ENCODE peak calls at places on chromosomes 5 and 9, in five cellular contexts. S is GM06990, A is astrocyte of the spinal cord, J is GM23338, G is prostate gland. L is an unnamed sample.

GRCh38 chr9:137387034-137387890 is 35.7 kb downstream of the EXD3 start:
- DNase-seq in J (no peak), G (no peak), S (peak), A (no peak), L (no peak)

GRCh38 chr9:136821333-136822031 is 13.7 kb downstream of the RABL6 start:
- DNase-seq in G (no peak), S (no peak), A (peak), J (peak), L (no peak)

GRCh38 chr9:127786773-127787123 is 914 bp downstream of the CDK9 start:
- DNase-seq in J (no peak), S (no peak), G (no peak), A (peak), L (no peak)

GRCh38 chr9:136306691-136307208 is 2.9 kb upstream of the CCDC187 start:
- DNase-seq in G (no peak), S (no peak), J (peak), A (no peak), L (no peak)

GRCh38 chr9:128636556-128637530 is 19.8 kb downstream of the DYNC2I2 start:
- DNase-seq in G (no peak), A (no peak), J (no peak), S (no peak), L (no peak)

GRCh38 chr9:71783120-71783523 is 14.8 kb upstream of the CEMIP2 start:
- DNase-seq in J (no peak), S (peak), A (no peak), G (no peak), L (peak)

GRCh38 chr9:8457814-8458213 is 658.2 kb upstream of the DMAC1 start:
- DNase-seq in G (no peak), J (no peak), A (no peak), S (no peak), L (no peak)

GRCh38 chr5:58149345-58149744 is 310.5 kb downstream of the PLK2 start:
- DNase-seq in S (no peak), A (no peak), J (no peak), G (no peak), L (no peak)

GRCh38 chr5:146015001-146015400 is 78.6 kb downstream of the SH3RF2 start:
- DNase-seq in G (no peak), A (no peak), J (no peak), S (no peak), L (no peak)

GRCh38 chr5:160926428-160926827 is 74.4 kb upstream of the ATP10B start:
- DNase-seq in A (no peak), S (no peak), G (peak), J (peak), L (no peak)

GRCh38 chr9:108219664-108220063 is 636.1 kb downstream of the ACTL7B start:
- DNase-seq in G (no peak), A (no peak), J (no peak), S (no peak), L (no peak)

GRCh38 chr5:54440456-54440893 is 15.0 kb upstream of the HSPB3 start:
- DNase-seq in A (no peak), S (peak), G (peak), J (no peak), L (peak)

GRCh38 chr5:177592010-177592834 is at the start of gene TMED9:
- DNase-seq in J (peak), G (peak), S (peak), A (peak), L (peak)
- TF ChIP-seq CTCF in J (peak), G (no peak), S (no peak), A (no peak), L (peak)

GRCh38 chr5:159773062-159773924 is 143.0 kb upstream of the ADRA1B start:
- DNase-seq in G (peak), S (peak), A (peak), J (peak), L (peak)
- TF ChIP-seq CTCF in G (no peak), S (no peak), A (peak), J (peak), L (no peak)

DNA sequence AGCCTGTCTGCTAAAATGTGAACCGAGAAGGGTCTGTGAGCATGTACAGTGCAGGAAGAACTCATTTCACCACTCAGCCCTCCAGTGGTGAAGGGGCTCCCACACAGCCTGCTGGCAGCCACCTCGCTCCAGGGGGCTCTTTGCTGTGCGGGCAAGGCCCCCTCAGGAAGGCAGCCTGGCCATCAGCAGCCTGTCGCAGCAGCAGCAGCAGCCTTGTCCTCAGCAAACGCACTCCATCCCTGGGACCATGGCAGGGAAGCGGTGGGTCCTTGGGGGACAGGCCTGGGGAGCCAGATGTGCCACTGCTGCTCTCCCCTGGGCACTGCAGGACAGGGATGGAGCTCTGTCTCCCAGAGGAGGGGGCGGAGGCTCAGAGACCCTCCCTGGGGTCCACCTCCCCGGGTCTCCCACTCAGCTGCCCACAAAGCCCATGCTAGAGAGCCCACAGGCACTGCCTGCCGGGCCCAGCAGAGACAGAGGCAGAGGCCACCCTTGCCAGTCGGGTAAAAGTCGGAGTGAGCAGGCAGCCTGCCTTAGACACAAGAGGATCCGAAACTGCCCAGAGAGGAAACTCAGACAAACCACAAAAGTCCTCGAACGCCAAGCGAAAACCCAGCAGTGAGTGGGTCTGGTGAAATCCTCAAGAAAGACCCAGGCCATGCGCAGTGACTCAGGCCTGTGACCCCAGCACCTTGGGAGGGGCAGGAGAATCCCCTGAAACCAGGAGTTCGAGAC is 8.0 kb downstream of the BRD3 start:
- DNase-seq in A (no peak), J (no peak), G (no peak), S (peak), L (peak)
- TF ChIP-seq CTCF in A (peak), J (no peak), G (no peak), S (peak), L (no peak)

GRCh38 chr9:121463026-121463827 is 36.4 kb downstream of the GGTA1 start:
- DNase-seq in G (no peak), S (no peak), J (peak), A (no peak), L (no peak)
- TF ChIP-seq CTCF in G (no peak), S (peak), J (peak), A (peak), L (peak)

GRCh38 chr5:78805-79149 is 13.2 kb upstream of the PLEKHG4B start:
- DNase-seq in A (no peak), G (no peak), S (no peak), J (no peak), L (no peak)
- TF ChIP-seq CTCF in A (no peak), G (no peak), S (no peak), J (no peak), L (no peak)

GRCh38 chr5:76571595-76571994 is 51.6 kb downstream of the F2RL2 start:
- DNase-seq in G (no peak), J (no peak), S (no peak), A (no peak), L (no peak)
- TF ChIP-seq CTCF in G (peak), J (no peak), S (peak), A (no peak), L (peak)

DNA sequence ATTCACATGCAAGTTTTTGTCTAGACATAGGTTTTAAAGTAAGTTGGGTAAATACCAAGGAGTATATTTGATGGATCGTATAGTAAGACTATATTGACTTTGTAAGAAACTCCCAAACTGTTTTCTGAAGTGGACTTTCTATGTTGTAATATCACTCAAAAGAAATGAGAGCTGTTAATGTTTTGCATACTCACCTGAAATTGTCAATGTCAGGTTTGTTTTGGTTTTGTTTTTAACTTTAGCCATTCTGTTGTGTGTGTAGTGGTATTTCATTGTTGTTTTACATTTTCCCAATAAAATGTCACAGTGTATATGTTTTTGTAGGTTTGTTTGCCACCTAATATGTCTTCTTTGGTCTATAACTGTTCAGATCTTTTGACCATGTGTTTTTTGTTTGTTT is 375.7 kb upstream of the CDH9 start:
- DNase-seq in S (no peak), A (no peak), G (no peak), J (no peak), L (no peak)
- TF ChIP-seq CTCF in S (no peak), A (no peak), G (no peak), J (no peak), L (no peak)

L was measured in GM13976.